ENCODE peak calls at places on chromosome 17, in seven cellular contexts. One of them, this sample, is unnamed.
A peak's percentile ranks its signal among the peaks of the same experiment; 100 is the strongest.

GRCh38 chr17:50172130-50172529 is 6.3 kb downstream of the SGCA start:
- DNase-seq in activated naive CD4-positive, alpha-beta T cell treated with anti-CD3 and anti-CD28 coated beads for 36 hours: no peak
- DNase-seq in Kasumi-1: no peak
- DNase-seq in stimulated activated CD8-positive, alpha-beta memory T cell treated with anti-CD3 and anti-CD28 coated beads, Interleukin-12 subunit alpha, Interleukin-12 subunit beta, amount 100 ng/mL, for 4 hours: no peak
- DNase-seq in GM03348: no peak
- DNase-seq in A549: no peak
- DNase-seq in T47D: no peak
- DNase-seq in this sample: peak; percentile 50

GRCh38 chr17:34584805-34585416 is 5.5 kb downstream of the TMEM132E start:
- DNase-seq in activated naive CD4-positive, alpha-beta T cell treated with anti-CD3 and anti-CD28 coated beads for 36 hours: no peak
- DNase-seq in Kasumi-1: no peak
- DNase-seq in stimulated activated CD8-positive, alpha-beta memory T cell treated with anti-CD3 and anti-CD28 coated beads, Interleukin-12 subunit alpha, Interleukin-12 subunit beta, amount 100 ng/mL, for 4 hours: no peak
- DNase-seq in GM03348: peak; percentile 51
- DNase-seq in A549: peak; percentile 49
- DNase-seq in T47D: peak; percentile 74
- DNase-seq in this sample: no peak

GRCh38 chr17:44995602-44996001 is 27.5 kb upstream of the C1QL1 start:
- DNase-seq in activated naive CD4-positive, alpha-beta T cell treated with anti-CD3 and anti-CD28 coated beads for 36 hours: no peak
- DNase-seq in Kasumi-1: no peak
- DNase-seq in stimulated activated CD8-positive, alpha-beta memory T cell treated with anti-CD3 and anti-CD28 coated beads, Interleukin-12 subunit alpha, Interleukin-12 subunit beta, amount 100 ng/mL, for 4 hours: no peak
- DNase-seq in GM03348: no peak
- DNase-seq in A549: no peak
- DNase-seq in T47D: no peak
- DNase-seq in this sample: no peak

GRCh38 chr17:79574108-79574507 is 36.7 kb downstream of the RBFOX3 start:
- DNase-seq in activated naive CD4-positive, alpha-beta T cell treated with anti-CD3 and anti-CD28 coated beads for 36 hours: no peak
- DNase-seq in Kasumi-1: no peak
- DNase-seq in stimulated activated CD8-positive, alpha-beta memory T cell treated with anti-CD3 and anti-CD28 coated beads, Interleukin-12 subunit alpha, Interleukin-12 subunit beta, amount 100 ng/mL, for 4 hours: no peak
- DNase-seq in GM03348: no peak
- DNase-seq in A549: no peak
- DNase-seq in T47D: no peak
- DNase-seq in this sample: no peak

GRCh38 chr17:81701288-81702071 is 1.7 kb upstream of the MRPL12 start:
- DNase-seq in activated naive CD4-positive, alpha-beta T cell treated with anti-CD3 and anti-CD28 coated beads for 36 hours: peak; percentile 30
- DNase-seq in Kasumi-1: peak; percentile 47
- DNase-seq in stimulated activated CD8-positive, alpha-beta memory T cell treated with anti-CD3 and anti-CD28 coated beads, Interleukin-12 subunit alpha, Interleukin-12 subunit beta, amount 100 ng/mL, for 4 hours: no peak
- DNase-seq in GM03348: peak; percentile 40
- DNase-seq in A549: no peak
- DNase-seq in T47D: no peak
- DNase-seq in this sample: no peak

GRCh38 chr17:48335858-48336500 is 94.0 kb downstream of the SKAP1 start:
- DNase-seq in activated naive CD4-positive, alpha-beta T cell treated with anti-CD3 and anti-CD28 coated beads for 36 hours: no peak
- DNase-seq in Kasumi-1: peak; percentile 80
- DNase-seq in stimulated activated CD8-positive, alpha-beta memory T cell treated with anti-CD3 and anti-CD28 coated beads, Interleukin-12 subunit alpha, Interleukin-12 subunit beta, amount 100 ng/mL, for 4 hours: no peak
- DNase-seq in GM03348: peak; percentile 40
- DNase-seq in A549: peak; percentile 35
- DNase-seq in T47D: peak; percentile 81
- DNase-seq in this sample: no peak

GRCh38 chr17:978110-979093 is 1.2 kb downstream of the NXN start:
- DNase-seq in activated naive CD4-positive, alpha-beta T cell treated with anti-CD3 and anti-CD28 coated beads for 36 hours: no peak
- DNase-seq in Kasumi-1: no peak
- DNase-seq in stimulated activated CD8-positive, alpha-beta memory T cell treated with anti-CD3 and anti-CD28 coated beads, Interleukin-12 subunit alpha, Interleukin-12 subunit beta, amount 100 ng/mL, for 4 hours: no peak
- DNase-seq in GM03348: peak; percentile 58
- DNase-seq in A549: no peak
- DNase-seq in T47D: no peak
- DNase-seq in this sample: no peak

GRCh38 chr17:64992325-64992802 is 64.2 kb downstream of the GNA13 start:
- DNase-seq in activated naive CD4-positive, alpha-beta T cell treated with anti-CD3 and anti-CD28 coated beads for 36 hours: no peak
- DNase-seq in Kasumi-1: no peak
- DNase-seq in stimulated activated CD8-positive, alpha-beta memory T cell treated with anti-CD3 and anti-CD28 coated beads, Interleukin-12 subunit alpha, Interleukin-12 subunit beta, amount 100 ng/mL, for 4 hours: no peak
- DNase-seq in GM03348: no peak
- DNase-seq in A549: peak; percentile 86
- DNase-seq in T47D: peak; percentile 48
- DNase-seq in this sample: no peak

GRCh38 chr17:1779571-1780074 is 17.8 kb downstream of the SERPINF1 start:
- DNase-seq in activated naive CD4-positive, alpha-beta T cell treated with anti-CD3 and anti-CD28 coated beads for 36 hours: no peak
- DNase-seq in Kasumi-1: no peak
- DNase-seq in stimulated activated CD8-positive, alpha-beta memory T cell treated with anti-CD3 and anti-CD28 coated beads, Interleukin-12 subunit alpha, Interleukin-12 subunit beta, amount 100 ng/mL, for 4 hours: no peak
- DNase-seq in GM03348: peak; percentile 91
- DNase-seq in A549: no peak
- DNase-seq in T47D: peak; percentile 38
- DNase-seq in this sample: peak; percentile 74

GRCh38 chr17:4935650-4936049 is 3.6 kb downstream of the GP1BA start:
- DNase-seq in activated naive CD4-positive, alpha-beta T cell treated with anti-CD3 and anti-CD28 coated beads for 36 hours: no peak
- DNase-seq in Kasumi-1: no peak
- DNase-seq in stimulated activated CD8-positive, alpha-beta memory T cell treated with anti-CD3 and anti-CD28 coated beads, Interleukin-12 subunit alpha, Interleukin-12 subunit beta, amount 100 ng/mL, for 4 hours: no peak
- DNase-seq in GM03348: no peak
- DNase-seq in A549: no peak
- DNase-seq in T47D: no peak
- DNase-seq in this sample: no peak

GRCh38 chr17:72394531-72394930 is 273.7 kb downstream of the SOX9 start:
- DNase-seq in activated naive CD4-positive, alpha-beta T cell treated with anti-CD3 and anti-CD28 coated beads for 36 hours: no peak
- DNase-seq in Kasumi-1: no peak
- DNase-seq in stimulated activated CD8-positive, alpha-beta memory T cell treated with anti-CD3 and anti-CD28 coated beads, Interleukin-12 subunit alpha, Interleukin-12 subunit beta, amount 100 ng/mL, for 4 hours: no peak
- DNase-seq in GM03348: no peak
- DNase-seq in A549: no peak
- DNase-seq in T47D: no peak
- DNase-seq in this sample: no peak

This sample was measured in upper lobe of left lung.